ENCODE peak calls at places on chromosomes 4 and X, in seven cellular contexts. V is Panc1, R is A549, F is GM12878, K is HL-60, A is HCT116, D is K562. Y is an unnamed sample.

GRCh38 chr4:145234086-145234694 is 53.8 kb upstream of the OTUD4 start:
- DNase-seq in V (peak; percentile 30), R (peak; percentile 46), F (peak; percentile 49), K (peak; percentile 11), A (peak; percentile 35), D (peak; percentile 48), Y (peak; percentile 65)

GRCh38 chr4:168637872-168638756 is 141.3 kb downstream of the PALLD start:
- DNase-seq in V (no peak), R (no peak), F (no peak), K (no peak), A (no peak), D (no peak), Y (no peak)

GRCh38 chr4:40842725-40843401 is 93.1 kb downstream of the NSUN7 start:
- DNase-seq in V (no peak), R (no peak), F (no peak), K (no peak), A (no peak), D (no peak), Y (no peak)

GRCh38 chr4:184851200-184851541 is 25.4 kb upstream of the ACSL1 start:
- DNase-seq in V (no peak), R (no peak), F (peak; percentile 81), K (no peak), A (no peak), D (no peak), Y (no peak)

GRCh38 chr4:138789796-138790195 is 225.8 kb upstream of the NOCT start:
- DNase-seq in V (no peak), R (no peak), F (peak; percentile 1), K (no peak), A (no peak), D (no peak), Y (no peak)

GRCh38 chr4:124266706-124267105 is 445.8 kb downstream of the ANKRD50 start:
- DNase-seq in V (no peak), R (no peak), F (no peak), K (no peak), A (no peak), D (no peak), Y (no peak)

GRCh38 chr4:148441624-148441985 is 609 bp downstream of the NR3C2 start:
- DNase-seq in V (no peak), R (no peak), F (no peak), K (no peak), A (no peak), D (no peak), Y (peak; percentile 13)

GRCh38 chrX:13952581-13952980 is 77.1 kb downstream of the GEMIN8 start:
- DNase-seq in V (no peak), R (no peak), F (no peak), K (no peak), A (no peak), D (no peak), Y (no peak)

GRCh38 chr4:109332926-109333464 is 30.5 kb upstream of the COL25A1 start:
- DNase-seq in V (no peak), R (no peak), F (no peak), K (no peak), A (no peak), D (peak; percentile 17), Y (no peak)

GRCh38 chr4:81459233-81459632 is 12.5 kb downstream of the RASGEF1B start:
- DNase-seq in V (no peak), R (no peak), F (no peak), K (no peak), A (no peak), D (no peak), Y (no peak)

GRCh38 chrX:136310411-136310810 is 9.6 kb downstream of the ADGRG4 start:
- DNase-seq in V (no peak), R (peak; percentile 2), F (no peak), K (no peak), A (no peak), D (peak; percentile 26), Y (no peak)

GRCh38 chr4:7651461-7651921 is 216.8 kb upstream of the PSAPL1 start:
- DNase-seq in V (no peak), R (no peak), F (no peak), K (no peak), A (no peak), D (no peak), Y (peak; percentile 87)

GRCh38 chr4:108628411-108628810 is 8.0 kb downstream of the RPL34 start:
- DNase-seq in V (no peak), R (no peak), F (no peak), K (no peak), A (no peak), D (no peak), Y (no peak)

GRCh38 chr4:71237626-71238025 is 101.2 kb upstream of the SLC4A4 start:
- DNase-seq in V (no peak), R (no peak), F (no peak), K (no peak), A (no peak), D (no peak), Y (no peak)

GRCh38 chr4:8291036-8291682 is 21.6 kb downstream of the HTRA3 start:
- DNase-seq in V (no peak), R (no peak), F (no peak), K (no peak), A (no peak), D (no peak), Y (no peak)

GRCh38 chr4:5685296-5685695 is 23.1 kb downstream of the EVC2 start:
- DNase-seq in V (no peak), R (no peak), F (no peak), K (no peak), A (no peak), D (no peak), Y (no peak)

GRCh38 chr4:75327804-75328512 is 186.2 kb downstream of the RCHY1 start:
- DNase-seq in V (no peak), R (no peak), F (no peak), K (no peak), A (no peak), D (no peak), Y (no peak)

GRCh38 chrX:148316446-148316845 is 184.0 kb upstream of the AFF2 start:
- DNase-seq in V (no peak), R (no peak), F (no peak), K (no peak), A (no peak), D (no peak), Y (no peak)

GRCh38 chrX:148311544-148311943 is 188.9 kb upstream of the AFF2 start:
- DNase-seq in V (no peak), R (no peak), F (no peak), K (no peak), A (no peak), D (no peak), Y (no peak)

GRCh38 chrX:148309413-148309812 is 191.0 kb upstream of the AFF2 start:
- DNase-seq in V (no peak), R (no peak), F (no peak), K (no peak), A (no peak), D (no peak), Y (no peak)

GRCh38 chrX:148310402-148311200 is 189.8 kb upstream of the AFF2 start:
- DNase-seq in V (no peak), R (no peak), F (peak; percentile 15), K (peak; percentile 3), A (no peak), D (no peak), Y (no peak)
- TF ChIP-seq REST in V (no peak), R (no peak), F (no peak), K (no peak), A (no peak), D (no peak), Y (no peak)

GRCh38 chr4:55050418-55050950 is 74.9 kb downstream of the KDR start:
- DNase-seq in V (no peak), R (no peak), F (no peak), K (no peak), A (no peak), D (no peak), Y (no peak)

GRCh38 chr4:55055529-55055928 is 69.9 kb downstream of the KDR start:
- DNase-seq in V (no peak), R (no peak), F (no peak), K (no peak), A (no peak), D (no peak), Y (no peak)

GRCh38 chr4:55051532-55051931 is 73.9 kb downstream of the KDR start:
- DNase-seq in V (no peak), R (no peak), F (no peak), K (no peak), A (no peak), D (no peak), Y (no peak)
- TF ChIP-seq REST in V (no peak), R (no peak), F (no peak), K (no peak), A (no peak), D (no peak), Y (no peak)

GRCh38 chr4:52001616-52002015 is 18.5 kb downstream of the LRRC66 start:
- DNase-seq in V (no peak), R (no peak), F (no peak), K (no peak), A (no peak), D (no peak), Y (no peak)

GRCh38 chr4:51995647-51996046 is 24.5 kb downstream of the LRRC66 start:
- DNase-seq in V (no peak), R (no peak), F (no peak), K (no peak), A (no peak), D (no peak), Y (no peak)

GRCh38 chr4:51997647-51998046 is 22.5 kb downstream of the LRRC66 start:
- DNase-seq in V (no peak), R (no peak), F (no peak), K (no peak), A (no peak), D (no peak), Y (no peak)

GRCh38 chr4:51999250-51999649 is 20.9 kb downstream of the LRRC66 start:
- DNase-seq in V (no peak), R (no peak), F (no peak), K (no peak), A (no peak), D (no peak), Y (no peak)

DNA sequence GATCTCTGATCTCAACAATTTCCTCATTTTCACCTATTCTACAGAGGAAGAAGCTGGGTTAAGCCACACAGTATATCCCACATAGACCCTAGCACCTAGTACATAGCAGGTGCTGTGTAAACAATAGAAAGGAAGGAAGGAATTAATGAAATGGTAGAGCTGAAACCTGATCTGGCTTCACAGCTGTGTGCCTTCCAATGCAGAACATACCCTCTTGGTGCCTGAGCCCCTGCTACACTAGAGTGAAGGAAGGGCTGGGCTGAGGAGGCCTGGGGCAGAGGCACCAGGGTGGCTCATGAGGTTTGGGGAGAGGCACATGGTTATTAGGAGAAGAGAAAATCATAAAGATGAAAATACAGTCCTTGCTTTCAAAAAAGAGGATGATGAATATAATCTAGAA is 21.3 kb downstream of the LRRC66 start:
- DNase-seq in V (no peak), R (no peak), F (no peak), K (no peak), A (no peak), D (no peak), Y (no peak)
- TF ChIP-seq REST in V (no peak), R (no peak), F (no peak), K (no peak), A (no peak), D (no peak), Y (no peak)

DNA sequence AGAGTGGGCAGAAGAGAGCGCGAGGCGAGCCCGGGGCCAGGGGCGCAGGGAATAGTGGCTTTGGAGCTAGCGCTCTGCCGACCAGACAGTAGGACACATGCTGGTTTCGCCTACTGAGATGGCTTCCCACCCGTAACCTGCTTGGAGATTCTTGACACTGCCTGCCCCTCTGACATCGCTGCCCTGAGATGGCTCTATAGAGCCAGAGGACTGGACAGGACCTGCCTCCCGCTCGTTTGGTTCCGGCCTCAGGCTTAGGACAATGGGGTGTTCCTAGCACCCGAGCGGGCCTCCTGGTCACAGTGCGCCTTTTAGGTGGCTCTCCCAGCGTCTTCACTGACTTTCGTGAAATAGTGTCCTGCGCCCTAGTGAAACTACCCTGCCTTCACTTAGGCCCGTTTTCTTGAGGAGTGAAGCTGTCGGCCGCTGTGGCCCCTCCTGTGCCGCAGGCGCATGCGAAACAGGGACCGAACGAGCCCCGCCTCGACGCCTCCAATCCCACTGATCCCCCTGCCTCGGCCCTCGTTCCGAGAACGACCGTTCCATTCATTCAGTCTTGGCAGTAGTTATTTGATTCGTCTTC is 608 bp downstream of the TAF1 start:
- DNase-seq in V (no peak), R (peak; percentile 23), F (no peak), K (no peak), A (no peak), D (peak; percentile 22), Y (peak; percentile 44)
- TF ChIP-seq REST in V (no peak), R (no peak), F (no peak), K (no peak), A (no peak), D (no peak), Y (no peak)